ENCODE peak calls at places on chromosomes 6 and 20, in seven cellular contexts. A is fibroblast of pulmonary artery, H is iPS-NIHi11, E is fibroblast of the conjunctiva, U is A549, K is NCI-H524 treated with DMSO at 0.1 percent for 48 hours, X is NCI-H69. R is an unnamed sample.

GRCh38 chr6:156980948-156981347 is 203.8 kb downstream of the ARID1B start:
- DNase-seq in E (no peak), X (peak; percentile 93), K (no peak), H (no peak), A (no peak), U (no peak), R (no peak)

GRCh38 chr6:26172496-26172958 is 85.3 kb downstream of the HFE start:
- DNase-seq in X (peak; percentile 72), U (no peak), H (no peak), K (no peak), E (no peak), A (peak; percentile 46), R (peak; percentile 69)

GRCh38 chr20:63941282-63942060 is 14.7 kb downstream of the UCKL1 start:
- DNase-seq in H (peak; percentile 77), K (no peak), E (no peak), X (peak; percentile 25), U (peak; percentile 58), A (no peak), R (peak; percentile 83)

GRCh38 chr20:13401596-13401995 is 180.5 kb downstream of the ISM1 start:
- DNase-seq in A (peak; percentile 22), H (no peak), K (no peak), U (no peak), X (no peak), E (no peak), R (no peak)

GRCh38 chr20:36092424-36093024 is 62.0 kb upstream of the EPB41L1 start:
- DNase-seq in U (peak; percentile 34), K (no peak), X (peak; percentile 80), E (no peak), H (peak; percentile 69), A (no peak), R (no peak)

GRCh38 chr6:80638222-80639055 is 532.0 kb downstream of the BCKDHB start:
- DNase-seq in A (peak; percentile 96), X (peak; percentile 96), K (no peak), H (peak; percentile 45), U (peak; percentile 93), E (peak; percentile 69), R (peak; percentile 37)

GRCh38 chr20:49685809-49686208 is 27.9 kb downstream of the B4GALT5 start:
- DNase-seq in U (no peak), E (peak; percentile 62), A (peak; percentile 74), K (no peak), X (no peak), H (no peak), R (no peak)

GRCh38 chr6:29965873-29966601 is 23.7 kb downstream of the HLA-A start:
- DNase-seq in X (peak; percentile 98), E (peak; percentile 29), H (peak; percentile 59), K (no peak), U (peak; percentile 78), A (peak; percentile 39), R (peak; percentile 77)

GRCh38 chr6:157602521-157603288 is 220.3 kb upstream of the SNX9 start:
- DNase-seq in X (no peak), E (no peak), K (no peak), A (no peak), H (no peak), U (no peak), R (no peak)

GRCh38 chr6:65199121-65199520 is 507.9 kb downstream of the EYS start:
- DNase-seq in U (no peak), K (no peak), E (no peak), A (peak; percentile 14), X (no peak), H (no peak), R (no peak)

GRCh38 chr6:26157150-26157837 is 70.1 kb downstream of the HFE start:
- DNase-seq in K (no peak), U (no peak), X (peak; percentile 90), E (no peak), H (no peak), A (no peak), R (peak; percentile 94)

GRCh38 chr6:113630738-113631535 is 226.2 kb upstream of the MARCKS start:
- DNase-seq in U (no peak), A (peak; percentile 85), X (peak; percentile 5), K (no peak), H (no peak), E (no peak), R (peak; percentile 96)

GRCh38 chr20:10565191-10565921 is 108.4 kb downstream of the JAG1 start:
- DNase-seq in K (no peak), A (peak; percentile 97), U (peak; percentile 63), E (no peak), H (no peak), X (no peak), R (no peak)

GRCh38 chr20:40897177-40897700 is 131.4 kb upstream of the TOP1 start:
- DNase-seq in K (peak; percentile 74), U (no peak), E (peak; percentile 38), A (no peak), X (peak; percentile 5), H (no peak), R (no peak)

GRCh38 chr6:128336436-128337095 is 183.8 kb downstream of the PTPRK start:
- DNase-seq in H (no peak), E (no peak), K (no peak), X (peak; percentile 61), A (peak; percentile 4), U (no peak), R (no peak)